ENCODE peak calls at places on chromosomes 13 and 19, in nine cellular contexts. Y is K562, W is uterus, D is lung, F is cardiac muscle cell, L is caudate nucleus, K is GM23338, O is body of pancreas, J is tibial artery. B is an unnamed sample.

GRCh38 chr13:69948016-69948415 is 159.6 kb upstream of the ATXN8OS start:
- DNase-seq in Y (no peak), W (no peak), D (no peak), F (no peak), L (no peak), K (no peak), O (no peak), J (no peak), B (no peak)

GRCh38 chr13:43785681-43786471 is 896 bp downstream of the ENOX1 start:
- DNase-seq in Y (peak), W (peak), D (peak), F (peak), L (peak), K (peak), O (peak), J (peak), B (no peak)

GRCh38 chr13:72506706-72507105 is 220.7 kb downstream of the MZT1 start:
- DNase-seq in Y (no peak), W (no peak), D (no peak), F (no peak), L (no peak), K (no peak), O (no peak), J (no peak), B (no peak)

GRCh38 chr13:24220086-24220703 is 59.7 kb downstream of the SPATA13 start:
- DNase-seq in Y (peak), W (peak), D (peak), F (peak), L (no peak), K (peak), O (peak), J (no peak), B (peak)

GRCh38 chr19:46357846-46358583 is 11.1 kb downstream of the PPP5C start:
- DNase-seq in Y (no peak), W (no peak), D (no peak), F (peak), L (no peak), K (no peak), O (no peak), J (no peak), B (no peak)

GRCh38 chr13:58712191-58712590 is 1080.6 kb downstream of the PCDH17 start:
- DNase-seq in Y (no peak), W (no peak), D (no peak), F (no peak), L (no peak), K (peak), O (no peak), J (no peak), B (no peak)

GRCh38 chr19:1181606-1182005 is 7.5 kb upstream of the SBNO2 start:
- DNase-seq in Y (no peak), W (no peak), D (peak), F (no peak), L (no peak), K (no peak), O (peak), J (no peak), B (no peak)

GRCh38 chr19:33788676-33789075 is 8.0 kb upstream of the KCTD15 start:
- DNase-seq in Y (no peak), W (no peak), D (no peak), F (no peak), L (no peak), K (no peak), O (no peak), J (no peak), B (no peak)

GRCh38 chr13:64052526-64052925 is 2636.9 kb upstream of the PCDH20 start:
- DNase-seq in Y (no peak), W (no peak), D (no peak), F (no peak), L (no peak), K (no peak), O (no peak), J (no peak), B (no peak)

GRCh38 chr13:82698383-82698782 is 1183.9 kb downstream of the SLITRK1 start:
- DNase-seq in Y (no peak), W (no peak), D (no peak), F (no peak), L (no peak), K (no peak), O (no peak), J (no peak), B (no peak)

GRCh38 chr13:24682353-24682752 is 2.1 kb downstream of the ATP12A start:
- DNase-seq in Y (no peak), W (no peak), D (no peak), F (no peak), L (no peak), K (no peak), O (no peak), J (no peak), B (no peak)

GRCh38 chr19:38561053-38561606 is 56.6 kb downstream of the MAP4K1 start:
- DNase-seq in Y (no peak), W (no peak), D (no peak), F (no peak), L (no peak), K (no peak), O (no peak), J (no peak), B (no peak)

GRCh38 chr19:45469835-45470146 is 2.0 kb downstream of the FOSB start:
- DNase-seq in Y (peak), W (no peak), D (no peak), F (no peak), L (no peak), K (peak), O (no peak), J (peak), B (no peak)

GRCh38 chr19:13965926-13966683 is 13.8 kb downstream of the DCAF15 start:
- DNase-seq in Y (no peak), W (no peak), D (no peak), F (no peak), L (no peak), K (no peak), O (no peak), J (no peak), B (no peak)

GRCh38 chr13:100674363-100674847 is at the start of gene TMTC4:
- DNase-seq in Y (peak), W (no peak), D (no peak), F (no peak), L (no peak), K (peak), O (no peak), J (no peak), B (no peak)

GRCh38 chr13:39373108-39373507 is 229.9 kb downstream of the LHFPL6 start:
- DNase-seq in Y (no peak), W (no peak), D (no peak), F (no peak), L (no peak), K (no peak), O (no peak), J (no peak), B (no peak)
- H3K27ac ChIP-seq in Y (no peak), W (peak), D (no peak), F (no peak), L (no peak), K (no peak), O (no peak), J (peak), B (no peak)

GRCh38 chr19:36747750-36748149 is 24.9 kb downstream of the ZNF850 start:
- DNase-seq in Y (no peak), W (no peak), D (no peak), F (no peak), L (no peak), K (no peak), O (no peak), J (no peak), B (no peak)
- H3K27ac ChIP-seq in Y (no peak), W (no peak), D (no peak), F (no peak), L (no peak), K (no peak), O (no peak), J (no peak), B (no peak)

DNA sequence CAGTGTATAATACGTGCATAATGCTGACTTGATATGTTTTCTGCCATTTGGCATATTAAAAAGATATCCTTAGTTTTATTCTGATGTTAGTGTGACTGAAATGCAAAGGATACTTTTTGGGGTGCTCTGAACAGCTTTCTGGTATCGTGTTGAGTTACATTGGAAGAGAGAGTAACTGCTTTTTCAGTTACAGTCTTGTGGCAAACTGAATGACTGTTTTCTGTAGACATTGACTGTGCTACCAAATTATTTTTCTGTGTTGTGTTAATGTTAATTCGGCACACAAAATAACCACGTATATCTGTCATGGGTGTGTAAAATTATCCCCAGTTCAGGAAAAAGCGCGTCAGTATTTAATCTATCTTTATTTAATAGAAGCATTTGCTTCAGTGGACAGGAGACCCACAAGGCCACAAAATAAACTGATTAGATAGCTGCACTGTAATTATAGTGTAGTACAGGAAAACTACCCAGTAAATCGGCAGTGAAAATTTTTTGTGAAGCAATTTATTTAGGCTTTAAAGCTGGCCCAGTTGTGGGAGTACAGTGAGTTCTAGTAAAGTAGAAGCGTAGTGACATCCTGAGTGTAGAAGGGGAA is 2.5 kb downstream of the URI1 start:
- DNase-seq in Y (no peak), W (no peak), D (no peak), F (no peak), L (no peak), K (no peak), O (no peak), J (no peak), B (no peak)
- H3K27ac ChIP-seq in Y (peak), W (peak), D (no peak), F (peak), L (no peak), K (no peak), O (no peak), J (no peak), B (peak)

GRCh38 chr13:94323746-94324408 is 155.6 kb downstream of the DCT start:
- DNase-seq in Y (no peak), W (no peak), D (no peak), F (no peak), L (no peak), K (peak), O (no peak), J (no peak), B (peak)
- H3K27ac ChIP-seq in Y (no peak), W (no peak), D (no peak), F (peak), L (no peak), K (no peak), O (no peak), J (no peak), B (peak)

DNA sequence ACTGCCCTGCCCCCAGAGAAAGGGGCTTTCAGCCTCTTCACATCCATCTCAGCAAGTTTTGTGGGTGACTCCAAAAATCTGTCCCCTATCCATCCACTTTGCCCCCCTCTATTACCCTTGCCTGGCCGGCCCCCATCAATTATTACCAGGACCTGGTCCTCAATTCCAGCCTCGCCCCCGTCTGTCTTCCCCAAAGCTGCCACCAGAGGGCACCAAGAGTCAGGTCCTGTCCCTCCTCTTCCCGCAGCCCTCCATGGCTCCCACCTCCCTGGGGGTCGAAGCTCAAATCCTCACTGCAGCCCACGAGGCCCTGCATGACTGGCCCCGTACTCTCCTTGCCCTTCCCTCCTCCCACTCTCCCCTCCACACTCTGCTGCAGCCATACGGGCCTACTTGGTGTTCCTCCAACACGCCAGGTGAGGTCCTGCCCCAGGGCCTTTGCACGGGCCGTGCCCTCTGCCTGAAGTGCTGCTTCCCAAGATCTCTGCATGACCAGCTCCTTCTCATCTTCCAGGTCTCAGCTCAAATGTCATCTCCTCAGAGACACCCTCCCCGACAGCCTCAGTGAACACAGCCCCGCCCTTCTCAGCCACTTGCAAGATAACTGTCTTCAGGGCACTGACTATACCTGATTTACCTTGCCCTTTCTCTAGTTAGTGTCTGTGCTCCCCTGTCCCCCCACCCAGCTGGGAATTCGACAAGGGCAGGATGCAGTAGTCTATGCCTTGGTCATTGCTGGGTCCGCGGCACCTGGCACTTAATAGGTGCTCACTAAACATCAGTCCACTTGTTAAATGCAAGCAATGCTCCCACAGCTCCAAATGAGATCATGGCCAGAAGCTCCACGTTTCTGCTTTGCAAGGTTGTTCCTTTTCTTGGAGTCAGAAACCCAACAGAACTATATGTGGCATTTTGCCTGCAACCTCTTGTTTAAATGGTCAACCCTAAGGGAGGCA is 16.8 kb upstream of the SEMA6B start:
- DNase-seq in Y (peak), W (peak), D (peak), F (peak), L (no peak), K (peak), O (peak), J (no peak), B (peak)
- H3K27ac ChIP-seq in Y (peak), W (peak), D (peak), F (no peak), L (no peak), K (peak), O (no peak), J (no peak), B (no peak)

DNA sequence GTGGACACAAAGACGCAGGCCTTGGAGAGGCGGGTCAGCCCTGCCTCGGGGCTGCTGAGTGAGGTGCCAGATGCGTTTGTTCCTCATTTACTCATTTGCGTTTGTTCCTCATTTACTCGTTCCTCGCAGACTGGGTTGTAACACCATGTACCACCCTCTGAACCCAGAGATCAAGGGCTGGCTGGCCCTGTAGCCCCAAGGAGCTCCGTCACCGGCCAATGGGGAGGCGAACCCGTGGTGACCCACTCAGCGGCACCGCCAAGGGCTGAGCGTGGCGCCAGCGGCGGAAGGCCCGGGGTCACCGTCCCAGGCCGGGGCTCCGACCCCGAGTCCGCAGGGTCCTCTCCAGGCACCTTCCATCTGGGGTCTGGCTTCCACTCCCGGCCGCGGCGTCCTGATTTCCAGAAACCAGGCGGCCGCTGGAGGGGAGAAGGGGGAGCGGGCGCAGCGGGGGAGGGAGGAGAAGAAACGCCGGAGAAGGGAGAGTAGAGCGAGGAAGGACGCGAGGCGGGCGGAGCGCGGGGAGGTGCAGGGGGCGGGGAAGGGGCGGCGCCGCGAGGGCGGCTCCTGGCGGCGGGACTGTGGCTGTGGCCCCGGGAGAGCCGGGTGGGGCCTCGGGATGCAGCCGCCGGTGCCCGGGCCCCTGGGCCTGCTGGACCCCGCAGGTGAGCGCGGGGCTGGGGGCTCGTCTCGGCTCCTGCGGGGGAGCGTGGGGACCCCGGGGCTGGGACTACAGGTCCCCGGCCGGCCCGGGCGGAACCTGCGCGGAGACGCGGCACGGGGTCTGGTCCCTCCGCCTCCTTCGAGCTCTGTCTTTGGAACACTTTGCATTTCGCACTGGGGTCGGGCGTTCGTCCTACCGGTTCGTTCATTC is at the start of gene TMEM255B:
- DNase-seq in Y (peak), W (peak), D (peak), F (peak), L (no peak), K (peak), O (peak), J (peak), B (peak)
- H3K27ac ChIP-seq in Y (no peak), W (peak), D (peak), F (no peak), L (peak), K (no peak), O (peak), J (peak), B (no peak)

DNA sequence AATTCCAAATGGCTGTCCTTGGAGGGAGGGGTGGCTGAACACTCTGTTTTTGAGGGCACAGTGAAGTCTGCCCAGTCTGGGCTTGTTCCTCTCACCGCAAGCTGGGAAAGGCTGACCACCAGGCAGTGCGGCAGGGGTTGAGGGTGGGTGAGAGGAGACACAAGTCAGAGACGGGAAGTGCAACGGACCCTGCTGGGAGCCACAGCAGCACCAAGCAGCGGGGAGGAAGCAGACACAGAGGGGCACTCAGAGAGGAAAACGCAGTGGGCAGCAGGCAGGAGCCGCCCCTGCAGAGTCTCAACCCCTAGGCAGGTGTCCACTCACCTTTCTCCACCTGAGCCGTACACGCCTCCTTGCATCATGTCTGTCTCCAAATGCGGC is 15.6 kb downstream of the AKAP8L start:
- DNase-seq in Y (no peak), W (no peak), D (no peak), F (no peak), L (no peak), K (no peak), O (no peak), J (peak), B (no peak)
- H3K27ac ChIP-seq in Y (no peak), W (peak), D (no peak), F (peak), L (no peak), K (no peak), O (no peak), J (peak), B (no peak)

GRCh38 chr19:2394669-2395292 is 32.6 kb downstream of the TIMM13 start:
- DNase-seq in Y (no peak), W (no peak), D (no peak), F (no peak), L (no peak), K (no peak), O (no peak), J (no peak), B (no peak)
- H3K27ac ChIP-seq in Y (no peak), W (no peak), D (no peak), F (no peak), L (no peak), K (no peak), O (no peak), J (peak), B (no peak)